ENCODE peak calls at places on chromosome 17, in six cellular contexts. L, A, B, C, U and K are unnamed samples.

GRCh38 chr17:79586131-79586530 is 24.7 kb downstream of the RBFOX3 start:
- DNase-seq in L (no peak), A (no peak), B (no peak), C (no peak), U (no peak), K (no peak)

GRCh38 chr17:15963670-15964110 is 18.8 kb downstream of the ADORA2B start:
- DNase-seq in L (no peak), A (no peak), B (no peak), C (no peak), U (no peak), K (no peak)

GRCh38 chr17:3810019-3810418 is 9.0 kb upstream of the ITGAE start:
- DNase-seq in L (no peak), A (no peak), B (no peak), C (no peak), U (no peak), K (no peak)

GRCh38 chr17:43599835-43600234 is 53.7 kb upstream of the ETV4 start:
- DNase-seq in L (peak), A (no peak), B (no peak), C (no peak), U (no peak), K (no peak)

GRCh38 chr17:78925662-78926555 is 722 bp upstream of the TIMP2 start:
- DNase-seq in L (peak), A (peak), B (peak), C (no peak), U (no peak), K (no peak)

GRCh38 chr17:82283208-82283749 is 9.8 kb upstream of the CSNK1D start:
- DNase-seq in L (peak), A (no peak), B (no peak), C (no peak), U (peak), K (peak)

GRCh38 chr17:27756467-27757371 is 43.6 kb downstream of the NOS2 start:
- DNase-seq in L (peak), A (no peak), B (peak), C (peak), U (peak), K (peak)

GRCh38 chr17:17497065-17497844 is 1.1 kb upstream of the RASD1 start:
- DNase-seq in L (no peak), A (peak), B (no peak), C (no peak), U (no peak), K (no peak)

GRCh38 chr17:55859518-55859917 is 108.7 kb downstream of the PCTP start:
- DNase-seq in L (no peak), A (no peak), B (no peak), C (no peak), U (no peak), K (no peak)

DNA sequence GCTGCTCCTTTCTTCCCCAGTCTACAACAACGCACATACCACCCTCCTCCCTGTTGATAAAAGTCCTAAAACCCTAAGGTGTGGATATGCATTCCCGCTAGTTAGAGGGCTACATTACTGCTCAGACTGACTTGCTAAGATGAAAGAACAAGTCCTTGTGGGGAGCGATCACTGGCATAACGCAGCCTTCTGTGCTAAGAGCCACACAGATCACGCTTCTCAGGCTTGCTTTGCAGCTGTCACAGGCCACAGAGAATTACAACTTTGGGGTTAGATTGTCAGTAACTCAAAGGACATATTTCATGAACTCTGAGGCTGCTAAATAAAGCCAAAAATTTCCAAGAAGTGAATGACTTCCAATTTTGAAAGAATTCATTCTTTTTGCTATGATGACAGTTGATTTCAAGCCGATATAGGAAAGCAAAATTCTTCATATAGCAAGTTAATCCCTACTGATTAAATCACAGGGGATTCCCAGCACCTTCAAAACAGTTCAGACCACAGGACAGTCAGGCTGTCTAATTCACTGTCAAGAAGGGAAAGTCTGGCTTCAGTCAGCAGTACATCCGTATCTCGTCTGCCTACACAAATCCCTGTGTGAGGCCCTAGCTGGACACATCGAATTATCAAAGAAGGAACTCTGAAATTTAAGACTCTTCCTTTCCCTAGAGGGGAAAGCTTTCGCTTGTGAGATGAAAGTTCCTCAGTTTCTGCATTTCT is 107.1 kb downstream of the VPS53 start:
- DNase-seq in L (no peak), A (no peak), B (no peak), C (no peak), U (no peak), K (no peak)
- TF ChIP-seq CTCF in L (no peak), A (no peak), B (no peak), C (no peak), U (no peak), K (no peak)

GRCh38 chr17:49585422-49586027 is 9.9 kb downstream of the NXPH3 start:
- DNase-seq in L (no peak), A (no peak), B (no peak), C (no peak), U (peak), K (no peak)
- TF ChIP-seq CTCF in L (peak), A (no peak), B (no peak), C (no peak), U (no peak), K (no peak)

DNA sequence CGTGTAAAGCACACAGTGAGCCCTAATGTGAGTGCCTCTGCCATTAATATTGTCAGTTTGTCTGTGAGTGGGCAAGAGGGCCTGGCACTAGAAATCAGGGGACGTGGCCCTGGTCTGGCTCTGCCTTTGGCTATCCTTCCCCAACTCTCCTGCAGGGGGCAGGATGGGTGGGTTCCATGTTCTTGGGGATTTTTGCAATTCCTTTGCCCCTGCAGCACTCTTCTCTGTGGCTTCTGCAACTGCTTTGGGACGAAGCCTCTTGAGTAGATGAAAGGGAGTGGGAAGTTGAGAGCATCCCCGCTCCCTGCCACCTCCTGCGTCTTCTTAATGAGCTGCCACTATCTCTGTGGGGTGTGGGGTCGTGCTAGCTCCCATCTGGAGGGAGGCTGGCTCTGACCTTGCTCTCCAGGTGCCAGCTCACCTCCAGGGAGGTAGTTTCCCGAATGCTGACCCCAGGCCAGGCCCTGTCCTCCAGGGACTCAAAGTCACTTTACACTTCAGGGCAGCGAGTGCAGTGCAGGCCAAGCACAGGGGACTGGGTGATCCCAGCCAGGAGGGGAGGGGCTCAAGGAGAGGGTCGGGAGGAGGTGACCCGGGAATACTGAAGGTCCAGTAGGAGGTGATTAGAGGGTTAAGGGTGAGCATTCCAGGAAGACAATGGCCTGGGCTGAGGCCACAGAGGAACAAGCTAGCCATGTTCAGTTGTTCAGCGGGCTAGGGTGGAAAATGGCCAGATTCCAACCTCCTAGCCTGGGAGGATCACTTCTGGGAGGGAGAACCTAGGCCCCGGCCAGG is 121.0 kb upstream of the NLRP1 start:
- DNase-seq in L (no peak), A (no peak), B (no peak), C (peak), U (peak), K (no peak)
- TF ChIP-seq CTCF in L (peak), A (peak), B (no peak), C (peak), U (peak), K (peak)

GRCh38 chr17:40418428-40418706 is 671 bp upstream of the TOP2A start:
- DNase-seq in L (no peak), A (no peak), B (no peak), C (no peak), U (no peak), K (no peak)

GRCh38 chr17:40427002-40427491 is 9.4 kb upstream of the TOP2A start:
- DNase-seq in L (no peak), A (no peak), B (no peak), C (no peak), U (no peak), K (no peak)

GRCh38 chr17:40419559-40420331 is 2.0 kb upstream of the TOP2A start:
- DNase-seq in L (no peak), A (no peak), B (no peak), C (no peak), U (no peak), K (no peak)

GRCh38 chr17:40425741-40426140 is 8.0 kb upstream of the TOP2A start:
- DNase-seq in L (no peak), A (peak), B (no peak), C (no peak), U (no peak), K (no peak)

GRCh38 chr17:40422990-40423611 is 5.4 kb upstream of the TOP2A start:
- DNase-seq in L (no peak), A (no peak), B (no peak), C (no peak), U (peak), K (no peak)
- TF ChIP-seq CTCF in L (peak), A (no peak), B (no peak), C (no peak), U (peak), K (no peak)